ENCODE peak calls at places on chromosomes 6 and 20, in eight cellular contexts. One of them, this sample, is unnamed.

GRCh38 chr6:139436521-139437348 is 62.3 kb upstream of the CITED2 start:
- DNase-seq in mammary epithelial cell: peak
- DNase-seq in endothelial cell: no peak
- DNase-seq in foreskin fibroblast: peak
- DNase-seq in NB4: no peak
- DNase-seq in fibroblast of the conjunctiva: no peak
- DNase-seq in stimulated activated CD4-positive, alpha-beta T cell treated with anti-CD3 and anti-CD28 coated beads, Interleukin-2, amount 100 ng/mL, for 24 hours: no peak
- DNase-seq in effector CD4-positive, alpha-beta T cell: no peak
- DNase-seq in this sample: peak

GRCh38 chr20:50724851-50725721 is 6.3 kb upstream of the PARD6B start:
- DNase-seq in NB4: peak
- DNase-seq in foreskin fibroblast: peak
- DNase-seq in endothelial cell: no peak
- DNase-seq in stimulated activated CD4-positive, alpha-beta T cell treated with anti-CD3 and anti-CD28 coated beads, Interleukin-2, amount 100 ng/mL, for 24 hours: peak
- DNase-seq in effector CD4-positive, alpha-beta T cell: no peak
- DNase-seq in mammary epithelial cell: peak
- DNase-seq in fibroblast of the conjunctiva: peak
- DNase-seq in this sample: peak

GRCh38 chr20:1281279-1282057 is 15.4 kb downstream of the SNPH start:
- DNase-seq in mammary epithelial cell: no peak
- DNase-seq in NB4: no peak
- DNase-seq in stimulated activated CD4-positive, alpha-beta T cell treated with anti-CD3 and anti-CD28 coated beads, Interleukin-2, amount 100 ng/mL, for 24 hours: no peak
- DNase-seq in foreskin fibroblast: no peak
- DNase-seq in fibroblast of the conjunctiva: no peak
- DNase-seq in endothelial cell: no peak
- DNase-seq in effector CD4-positive, alpha-beta T cell: no peak
- DNase-seq in this sample: no peak

GRCh38 chr6:11584264-11584663 is 46.7 kb downstream of the TMEM170B start:
- DNase-seq in stimulated activated CD4-positive, alpha-beta T cell treated with anti-CD3 and anti-CD28 coated beads, Interleukin-2, amount 100 ng/mL, for 24 hours: no peak
- DNase-seq in effector CD4-positive, alpha-beta T cell: no peak
- DNase-seq in fibroblast of the conjunctiva: no peak
- DNase-seq in endothelial cell: no peak
- DNase-seq in NB4: no peak
- DNase-seq in mammary epithelial cell: no peak
- DNase-seq in foreskin fibroblast: peak
- DNase-seq in this sample: no peak

GRCh38 chr6:14883921-14884320 is 361.9 kb upstream of the JARID2 start:
- DNase-seq in endothelial cell: no peak
- DNase-seq in effector CD4-positive, alpha-beta T cell: no peak
- DNase-seq in stimulated activated CD4-positive, alpha-beta T cell treated with anti-CD3 and anti-CD28 coated beads, Interleukin-2, amount 100 ng/mL, for 24 hours: no peak
- DNase-seq in mammary epithelial cell: no peak
- DNase-seq in NB4: peak
- DNase-seq in fibroblast of the conjunctiva: peak
- DNase-seq in foreskin fibroblast: peak
- DNase-seq in this sample: peak

GRCh38 chr6:90319979-90320667 is 23.5 kb upstream of the BACH2 start:
- DNase-seq in fibroblast of the conjunctiva: no peak
- DNase-seq in foreskin fibroblast: no peak
- DNase-seq in endothelial cell: no peak
- DNase-seq in stimulated activated CD4-positive, alpha-beta T cell treated with anti-CD3 and anti-CD28 coated beads, Interleukin-2, amount 100 ng/mL, for 24 hours: peak
- DNase-seq in effector CD4-positive, alpha-beta T cell: no peak
- DNase-seq in NB4: no peak
- DNase-seq in mammary epithelial cell: no peak
- DNase-seq in this sample: no peak

GRCh38 chr6:155317186-155317585 is 2.9 kb upstream of the TFB1M start:
- DNase-seq in foreskin fibroblast: peak
- DNase-seq in stimulated activated CD4-positive, alpha-beta T cell treated with anti-CD3 and anti-CD28 coated beads, Interleukin-2, amount 100 ng/mL, for 24 hours: no peak
- DNase-seq in NB4: no peak
- DNase-seq in mammary epithelial cell: no peak
- DNase-seq in effector CD4-positive, alpha-beta T cell: no peak
- DNase-seq in fibroblast of the conjunctiva: no peak
- DNase-seq in endothelial cell: no peak
- DNase-seq in this sample: no peak

GRCh38 chr20:19275630-19276071 is 63.2 kb downstream of the SLC24A3 start:
- DNase-seq in mammary epithelial cell: no peak
- DNase-seq in endothelial cell: no peak
- DNase-seq in effector CD4-positive, alpha-beta T cell: no peak
- DNase-seq in foreskin fibroblast: peak
- DNase-seq in fibroblast of the conjunctiva: peak
- DNase-seq in NB4: no peak
- DNase-seq in stimulated activated CD4-positive, alpha-beta T cell treated with anti-CD3 and anti-CD28 coated beads, Interleukin-2, amount 100 ng/mL, for 24 hours: no peak
- DNase-seq in this sample: peak

GRCh38 chr6:39602590-39603319 is 122.5 kb downstream of the KIF6 start:
- DNase-seq in foreskin fibroblast: no peak
- DNase-seq in effector CD4-positive, alpha-beta T cell: no peak
- DNase-seq in mammary epithelial cell: no peak
- DNase-seq in NB4: no peak
- DNase-seq in fibroblast of the conjunctiva: no peak
- DNase-seq in endothelial cell: no peak
- DNase-seq in stimulated activated CD4-positive, alpha-beta T cell treated with anti-CD3 and anti-CD28 coated beads, Interleukin-2, amount 100 ng/mL, for 24 hours: no peak
- DNase-seq in this sample: no peak

GRCh38 chr20:44979090-44979621 is 12.8 kb downstream of the STK4 start:
- DNase-seq in fibroblast of the conjunctiva: no peak
- DNase-seq in effector CD4-positive, alpha-beta T cell: peak
- DNase-seq in endothelial cell: no peak
- DNase-seq in stimulated activated CD4-positive, alpha-beta T cell treated with anti-CD3 and anti-CD28 coated beads, Interleukin-2, amount 100 ng/mL, for 24 hours: peak
- DNase-seq in NB4: peak
- DNase-seq in mammary epithelial cell: no peak
- DNase-seq in foreskin fibroblast: no peak
- DNase-seq in this sample: peak

GRCh38 chr6:141874930-141875602 is 257.7 kb upstream of the GJE1 start:
- DNase-seq in endothelial cell: no peak
- DNase-seq in fibroblast of the conjunctiva: peak
- DNase-seq in mammary epithelial cell: no peak
- DNase-seq in stimulated activated CD4-positive, alpha-beta T cell treated with anti-CD3 and anti-CD28 coated beads, Interleukin-2, amount 100 ng/mL, for 24 hours: no peak
- DNase-seq in effector CD4-positive, alpha-beta T cell: no peak
- DNase-seq in foreskin fibroblast: peak
- DNase-seq in NB4: peak
- DNase-seq in this sample: peak

GRCh38 chr6:105824732-105825131 is 261.4 kb upstream of the PRDM1 start:
- DNase-seq in mammary epithelial cell: peak
- DNase-seq in fibroblast of the conjunctiva: no peak
- DNase-seq in effector CD4-positive, alpha-beta T cell: no peak
- DNase-seq in stimulated activated CD4-positive, alpha-beta T cell treated with anti-CD3 and anti-CD28 coated beads, Interleukin-2, amount 100 ng/mL, for 24 hours: no peak
- DNase-seq in endothelial cell: no peak
- DNase-seq in NB4: no peak
- DNase-seq in foreskin fibroblast: peak
- DNase-seq in this sample: peak

GRCh38 chr6:93294879-93295278 is 124.5 kb downstream of the EPHA7 start:
- DNase-seq in effector CD4-positive, alpha-beta T cell: no peak
- DNase-seq in foreskin fibroblast: no peak
- DNase-seq in mammary epithelial cell: no peak
- DNase-seq in fibroblast of the conjunctiva: no peak
- DNase-seq in endothelial cell: no peak
- DNase-seq in stimulated activated CD4-positive, alpha-beta T cell treated with anti-CD3 and anti-CD28 coated beads, Interleukin-2, amount 100 ng/mL, for 24 hours: no peak
- DNase-seq in NB4: no peak
- DNase-seq in this sample: no peak

GRCh38 chr6:31081872-31082271 is 30.5 kb downstream of the C6orf15 start:
- DNase-seq in stimulated activated CD4-positive, alpha-beta T cell treated with anti-CD3 and anti-CD28 coated beads, Interleukin-2, amount 100 ng/mL, for 24 hours: no peak
- DNase-seq in fibroblast of the conjunctiva: no peak
- DNase-seq in endothelial cell: no peak
- DNase-seq in effector CD4-positive, alpha-beta T cell: no peak
- DNase-seq in mammary epithelial cell: no peak
- DNase-seq in foreskin fibroblast: no peak
- DNase-seq in NB4: no peak
- DNase-seq in this sample: no peak

GRCh38 chr6:130163261-130163660 is 59.5 kb downstream of the SAMD3 start:
- DNase-seq in endothelial cell: no peak
- DNase-seq in fibroblast of the conjunctiva: no peak
- DNase-seq in effector CD4-positive, alpha-beta T cell: no peak
- DNase-seq in mammary epithelial cell: no peak
- DNase-seq in foreskin fibroblast: no peak
- DNase-seq in stimulated activated CD4-positive, alpha-beta T cell treated with anti-CD3 and anti-CD28 coated beads, Interleukin-2, amount 100 ng/mL, for 24 hours: no peak
- DNase-seq in NB4: no peak
- DNase-seq in this sample: no peak

GRCh38 chr6:121305957-121306607 is 28.2 kb downstream of the TBC1D32 start:
- DNase-seq in mammary epithelial cell: peak
- DNase-seq in foreskin fibroblast: peak
- DNase-seq in endothelial cell: no peak
- DNase-seq in stimulated activated CD4-positive, alpha-beta T cell treated with anti-CD3 and anti-CD28 coated beads, Interleukin-2, amount 100 ng/mL, for 24 hours: no peak
- DNase-seq in effector CD4-positive, alpha-beta T cell: no peak
- DNase-seq in NB4: peak
- DNase-seq in fibroblast of the conjunctiva: no peak
- DNase-seq in this sample: peak

GRCh38 chr6:40436685-40437604 is 150.2 kb downstream of the LRFN2 start:
- DNase-seq in foreskin fibroblast: no peak
- DNase-seq in NB4: peak
- DNase-seq in stimulated activated CD4-positive, alpha-beta T cell treated with anti-CD3 and anti-CD28 coated beads, Interleukin-2, amount 100 ng/mL, for 24 hours: no peak
- DNase-seq in effector CD4-positive, alpha-beta T cell: no peak
- DNase-seq in mammary epithelial cell: peak
- DNase-seq in endothelial cell: no peak
- DNase-seq in fibroblast of the conjunctiva: no peak
- DNase-seq in this sample: no peak

GRCh38 chr6:142846883-142847287 is 98.1 kb downstream of the HIVEP2 start:
- DNase-seq in foreskin fibroblast: peak
- DNase-seq in mammary epithelial cell: peak
- DNase-seq in NB4: no peak
- DNase-seq in endothelial cell: no peak
- DNase-seq in stimulated activated CD4-positive, alpha-beta T cell treated with anti-CD3 and anti-CD28 coated beads, Interleukin-2, amount 100 ng/mL, for 24 hours: no peak
- DNase-seq in effector CD4-positive, alpha-beta T cell: no peak
- DNase-seq in fibroblast of the conjunctiva: peak
- DNase-seq in this sample: peak

GRCh38 chr20:46438156-46438750 is 31.8 kb upstream of the ELMO2 start:
- DNase-seq in stimulated activated CD4-positive, alpha-beta T cell treated with anti-CD3 and anti-CD28 coated beads, Interleukin-2, amount 100 ng/mL, for 24 hours: no peak
- DNase-seq in fibroblast of the conjunctiva: peak
- DNase-seq in foreskin fibroblast: peak
- DNase-seq in endothelial cell: peak
- DNase-seq in mammary epithelial cell: peak
- DNase-seq in effector CD4-positive, alpha-beta T cell: peak
- DNase-seq in NB4: peak
- DNase-seq in this sample: peak

GRCh38 chr6:44297063-44298038 is 15.8 kb downstream of the AARS2 start:
- DNase-seq in NB4: peak
- DNase-seq in endothelial cell: peak
- DNase-seq in mammary epithelial cell: peak
- DNase-seq in foreskin fibroblast: peak
- DNase-seq in effector CD4-positive, alpha-beta T cell: peak
- DNase-seq in stimulated activated CD4-positive, alpha-beta T cell treated with anti-CD3 and anti-CD28 coated beads, Interleukin-2, amount 100 ng/mL, for 24 hours: peak
- DNase-seq in fibroblast of the conjunctiva: no peak
- DNase-seq in this sample: peak

GRCh38 chr20:8242827-8243764 is 111.0 kb downstream of the PLCB1 start:
- DNase-seq in endothelial cell: no peak
- DNase-seq in effector CD4-positive, alpha-beta T cell: no peak
- DNase-seq in foreskin fibroblast: peak
- DNase-seq in NB4: no peak
- DNase-seq in fibroblast of the conjunctiva: peak
- DNase-seq in mammary epithelial cell: no peak
- DNase-seq in stimulated activated CD4-positive, alpha-beta T cell treated with anti-CD3 and anti-CD28 coated beads, Interleukin-2, amount 100 ng/mL, for 24 hours: no peak
- DNase-seq in this sample: peak

GRCh38 chr6:722077-722524 is 29.2 kb upstream of the EXOC2 start:
- DNase-seq in fibroblast of the conjunctiva: peak
- DNase-seq in effector CD4-positive, alpha-beta T cell: peak
- DNase-seq in endothelial cell: peak
- DNase-seq in foreskin fibroblast: peak
- DNase-seq in NB4: peak
- DNase-seq in mammary epithelial cell: peak
- DNase-seq in stimulated activated CD4-positive, alpha-beta T cell treated with anti-CD3 and anti-CD28 coated beads, Interleukin-2, amount 100 ng/mL, for 24 hours: peak
- DNase-seq in this sample: peak

GRCh38 chr6:144150673-144151009 is 324 bp downstream of the STX11 start:
- DNase-seq in endothelial cell: peak
- DNase-seq in foreskin fibroblast: peak
- DNase-seq in effector CD4-positive, alpha-beta T cell: peak
- DNase-seq in stimulated activated CD4-positive, alpha-beta T cell treated with anti-CD3 and anti-CD28 coated beads, Interleukin-2, amount 100 ng/mL, for 24 hours: peak
- DNase-seq in fibroblast of the conjunctiva: no peak
- DNase-seq in mammary epithelial cell: peak
- DNase-seq in NB4: peak
- DNase-seq in this sample: no peak

GRCh38 chr6:75493400-75494064 is at the start of gene FILIP1:
- DNase-seq in fibroblast of the conjunctiva: no peak
- DNase-seq in NB4: no peak
- DNase-seq in endothelial cell: peak
- DNase-seq in mammary epithelial cell: no peak
- DNase-seq in stimulated activated CD4-positive, alpha-beta T cell treated with anti-CD3 and anti-CD28 coated beads, Interleukin-2, amount 100 ng/mL, for 24 hours: no peak
- DNase-seq in foreskin fibroblast: peak
- DNase-seq in effector CD4-positive, alpha-beta T cell: no peak
- DNase-seq in this sample: peak

GRCh38 chr20:12591949-12592470 is 416.8 kb upstream of the SPTLC3 start:
- DNase-seq in foreskin fibroblast: no peak
- DNase-seq in NB4: no peak
- DNase-seq in effector CD4-positive, alpha-beta T cell: no peak
- DNase-seq in endothelial cell: no peak
- DNase-seq in mammary epithelial cell: no peak
- DNase-seq in fibroblast of the conjunctiva: no peak
- DNase-seq in stimulated activated CD4-positive, alpha-beta T cell treated with anti-CD3 and anti-CD28 coated beads, Interleukin-2, amount 100 ng/mL, for 24 hours: no peak
- DNase-seq in this sample: no peak

GRCh38 chr6:34237316-34237721 is 646 bp downstream of the HMGA1 start:
- DNase-seq in fibroblast of the conjunctiva: no peak
- DNase-seq in NB4: peak
- DNase-seq in endothelial cell: no peak
- DNase-seq in stimulated activated CD4-positive, alpha-beta T cell treated with anti-CD3 and anti-CD28 coated beads, Interleukin-2, amount 100 ng/mL, for 24 hours: peak
- DNase-seq in effector CD4-positive, alpha-beta T cell: peak
- DNase-seq in foreskin fibroblast: peak
- DNase-seq in mammary epithelial cell: no peak
- DNase-seq in this sample: no peak

GRCh38 chr6:28683945-28684538 is 158.4 kb downstream of the GPX5 start:
- DNase-seq in effector CD4-positive, alpha-beta T cell: peak
- DNase-seq in mammary epithelial cell: peak
- DNase-seq in foreskin fibroblast: peak
- DNase-seq in NB4: peak
- DNase-seq in endothelial cell: peak
- DNase-seq in fibroblast of the conjunctiva: peak
- DNase-seq in stimulated activated CD4-positive, alpha-beta T cell treated with anti-CD3 and anti-CD28 coated beads, Interleukin-2, amount 100 ng/mL, for 24 hours: no peak
- DNase-seq in this sample: peak

GRCh38 chr20:22556565-22557056 is 27.8 kb downstream of the FOXA2 start:
- DNase-seq in effector CD4-positive, alpha-beta T cell: no peak
- DNase-seq in NB4: no peak
- DNase-seq in foreskin fibroblast: no peak
- DNase-seq in fibroblast of the conjunctiva: no peak
- DNase-seq in endothelial cell: no peak
- DNase-seq in mammary epithelial cell: no peak
- DNase-seq in stimulated activated CD4-positive, alpha-beta T cell treated with anti-CD3 and anti-CD28 coated beads, Interleukin-2, amount 100 ng/mL, for 24 hours: no peak
- DNase-seq in this sample: no peak

GRCh38 chr20:50413088-50413500 is 97.1 kb upstream of the PTPN1 start:
- DNase-seq in endothelial cell: no peak
- DNase-seq in foreskin fibroblast: peak
- DNase-seq in effector CD4-positive, alpha-beta T cell: no peak
- DNase-seq in stimulated activated CD4-positive, alpha-beta T cell treated with anti-CD3 and anti-CD28 coated beads, Interleukin-2, amount 100 ng/mL, for 24 hours: no peak
- DNase-seq in NB4: peak
- DNase-seq in fibroblast of the conjunctiva: no peak
- DNase-seq in mammary epithelial cell: no peak
- DNase-seq in this sample: no peak

GRCh38 chr6:129818251-129818650 is 42.9 kb downstream of the TMEM244 start:
- DNase-seq in foreskin fibroblast: no peak
- DNase-seq in endothelial cell: no peak
- DNase-seq in mammary epithelial cell: no peak
- DNase-seq in effector CD4-positive, alpha-beta T cell: no peak
- DNase-seq in stimulated activated CD4-positive, alpha-beta T cell treated with anti-CD3 and anti-CD28 coated beads, Interleukin-2, amount 100 ng/mL, for 24 hours: no peak
- DNase-seq in fibroblast of the conjunctiva: no peak
- DNase-seq in NB4: no peak
- DNase-seq in this sample: no peak

GRCh38 chr6:132362318-132363185 is 38.7 kb downstream of the MOXD1 start:
- DNase-seq in fibroblast of the conjunctiva: no peak
- DNase-seq in mammary epithelial cell: no peak
- DNase-seq in stimulated activated CD4-positive, alpha-beta T cell treated with anti-CD3 and anti-CD28 coated beads, Interleukin-2, amount 100 ng/mL, for 24 hours: no peak
- DNase-seq in effector CD4-positive, alpha-beta T cell: no peak
- DNase-seq in NB4: no peak
- DNase-seq in foreskin fibroblast: no peak
- DNase-seq in endothelial cell: no peak
- DNase-seq in this sample: no peak

GRCh38 chr6:96837138-96837971 is at the start of gene GPR63:
- DNase-seq in stimulated activated CD4-positive, alpha-beta T cell treated with anti-CD3 and anti-CD28 coated beads, Interleukin-2, amount 100 ng/mL, for 24 hours: peak
- DNase-seq in fibroblast of the conjunctiva: peak
- DNase-seq in mammary epithelial cell: peak
- DNase-seq in endothelial cell: peak
- DNase-seq in NB4: peak
- DNase-seq in effector CD4-positive, alpha-beta T cell: peak
- DNase-seq in foreskin fibroblast: peak
- DNase-seq in this sample: peak